ENCODE peak calls at places on chromosomes 5 and 9, in seven cellular contexts. O, P, F, Q, I, G and D are unnamed samples.

GRCh38 chr5:93221-93980 is 1.4 kb downstream of the PLEKHG4B start:
- DNase-seq in O (peak), P (no peak), F (no peak), Q (no peak), I (peak), G (no peak), D (no peak)

GRCh38 chr9:80090317-80090716 is 518.6 kb downstream of the TLE4 start:
- DNase-seq in O (no peak), P (no peak), F (no peak), Q (no peak), I (no peak), G (no peak), D (no peak)

GRCh38 chr9:88551546-88552137 is 16.7 kb downstream of the NXNL2 start:
- DNase-seq in O (no peak), P (no peak), F (no peak), Q (no peak), I (no peak), G (no peak), D (no peak)

GRCh38 chr5:136749016-136749415 is 383.7 kb upstream of the TRPC7 start:
- DNase-seq in O (no peak), P (no peak), F (no peak), Q (no peak), I (no peak), G (no peak), D (no peak)

GRCh38 chr5:122673343-122673742 is 101.5 kb upstream of the SNX2 start:
- DNase-seq in O (no peak), P (no peak), F (no peak), Q (no peak), I (no peak), G (peak), D (no peak)

GRCh38 chr5:56105511-56106372 is 111.0 kb upstream of the IL6ST start:
- DNase-seq in O (no peak), P (no peak), F (no peak), Q (no peak), I (no peak), G (no peak), D (no peak)

GRCh38 chr5:174195517-174195916 is 150.0 kb downstream of the NSG2 start:
- DNase-seq in O (no peak), P (no peak), F (no peak), Q (no peak), I (no peak), G (no peak), D (no peak)

GRCh38 chr5:177064500-177065277 is 22.0 kb upstream of the FGFR4 start:
- DNase-seq in O (no peak), P (no peak), F (no peak), Q (no peak), I (no peak), G (no peak), D (no peak)

GRCh38 chr5:57028166-57028565 is 76.2 kb upstream of the MIER3 start:
- DNase-seq in O (no peak), P (no peak), F (no peak), Q (no peak), I (no peak), G (no peak), D (no peak)

GRCh38 chr9:96376926-96377874 is 6.3 kb downstream of the SLC35D2 start:
- DNase-seq in O (peak), P (no peak), F (peak), Q (no peak), I (no peak), G (peak), D (no peak)

GRCh38 chr5:34686762-34687268 is 30.7 kb downstream of the RAI14 start:
- DNase-seq in O (peak), P (peak), F (peak), Q (peak), I (no peak), G (peak), D (no peak)

GRCh38 chr5:141050622-141051525 is at the start of gene PCDHB1:
- DNase-seq in O (no peak), P (no peak), F (no peak), Q (no peak), I (no peak), G (peak), D (no peak)

GRCh38 chr5:132873119-132873929 is at the start of gene LEAP2:
- DNase-seq in O (no peak), P (no peak), F (no peak), Q (no peak), I (no peak), G (no peak), D (no peak)

GRCh38 chr5:171630047-171630669 is 155.5 kb upstream of the SMIM23 start:
- DNase-seq in O (peak), P (peak), F (peak), Q (peak), I (no peak), G (peak), D (peak)
- TF ChIP-seq CTCF in O (no peak), P (peak), F (peak), Q (peak), I (no peak), G (peak), D (peak)

DNA sequence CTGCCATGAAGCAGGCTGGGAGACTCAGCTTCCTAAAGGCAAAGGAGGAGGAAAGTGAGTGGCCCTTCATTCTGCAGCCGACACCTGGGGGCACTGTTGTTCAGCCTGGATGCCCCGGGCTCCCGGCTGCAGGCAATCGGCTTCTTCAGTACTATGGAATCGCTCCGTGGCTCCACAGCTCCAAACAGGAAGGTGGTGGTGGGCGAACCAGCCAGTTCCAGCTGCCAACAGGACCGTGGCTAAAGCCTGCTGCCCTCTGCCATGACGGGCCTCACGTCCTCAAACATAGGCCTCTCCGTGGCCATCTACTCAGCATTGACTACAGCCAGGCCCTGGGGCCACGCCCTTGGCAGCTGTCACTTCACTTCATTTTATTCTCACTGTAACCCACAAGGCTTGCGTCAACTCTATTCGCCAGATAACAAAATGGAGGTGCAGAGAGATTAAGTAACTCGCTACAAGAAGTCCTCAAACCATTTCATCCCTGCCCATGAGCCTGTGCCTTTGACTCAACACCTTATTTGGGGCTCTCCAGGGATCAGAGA is 38.1 kb downstream of the PAX5 start:
- DNase-seq in O (no peak), P (peak), F (peak), Q (peak), I (peak), G (peak), D (peak)
- TF ChIP-seq CTCF in O (no peak), P (peak), F (no peak), Q (peak), I (peak), G (peak), D (peak)

GRCh38 chr9:136372561-136373299 is 739 bp downstream of the CARD9 start:
- DNase-seq in O (no peak), P (no peak), F (peak), Q (peak), I (peak), G (peak), D (peak)
- TF ChIP-seq CTCF in O (no peak), P (peak), F (no peak), Q (peak), I (peak), G (no peak), D (peak)

DNA sequence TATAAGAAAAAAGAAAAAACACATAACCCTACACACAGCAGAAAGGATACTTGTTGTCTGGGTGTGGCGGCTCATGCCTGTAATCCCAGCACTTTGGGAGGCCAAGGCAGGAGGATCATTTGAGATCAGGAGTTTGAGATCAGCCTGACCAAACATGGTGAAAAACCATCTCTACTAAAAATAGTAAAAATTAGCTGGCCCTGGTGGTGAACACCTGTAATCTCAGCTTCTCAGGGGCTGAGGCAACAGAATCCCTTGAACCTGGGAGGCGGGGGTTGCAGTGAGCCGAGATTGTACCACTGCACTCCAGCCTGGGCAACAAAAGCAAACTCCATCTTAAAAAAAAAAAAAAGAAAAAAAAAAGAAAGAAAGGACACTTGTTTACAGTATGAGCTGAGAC is 147.6 kb upstream of the PITX1 start:
- DNase-seq in O (no peak), P (no peak), F (no peak), Q (no peak), I (no peak), G (no peak), D (no peak)
- TF ChIP-seq CTCF in O (no peak), P (peak), F (no peak), Q (no peak), I (no peak), G (no peak), D (no peak)